ENCODE peak calls at places on chromosomes 7 and 10, in six cellular contexts. Q is mesendoderm, R is IMR-90, Y is H1, W is neuronal stem cell, C is mesenchymal stem cell. I is an unnamed sample.

GRCh38 chr10:5685764-5686240 is 1.2 kb downstream of the TASOR2 start:
- DNase-seq in R (peak), C (peak), Y (no peak), Q (no peak), W (no peak), I (no peak)

GRCh38 chr7:17392846-17393245 is 94.4 kb downstream of the AHR start:
- DNase-seq in W (no peak), Y (no peak), C (no peak), Q (no peak), R (peak), I (no peak)

GRCh38 chr10:93471110-93471651 is 11.0 kb downstream of the MYOF start:
- DNase-seq in W (no peak), R (peak), Y (no peak), Q (peak), C (peak), I (peak)

GRCh38 chr10:35416628-35417625 is 80.6 kb downstream of the CCNY start:
- DNase-seq in C (no peak), R (peak), W (no peak), Q (peak), Y (no peak), I (no peak)

GRCh38 chr10:4650109-4650508 is 175.9 kb upstream of the AKR1E2 start:
- DNase-seq in R (peak), W (no peak), Y (no peak), Q (no peak), C (peak), I (no peak)

GRCh38 chr7:139523988-139524815 is 717 bp downstream of the CLEC2L start:
- DNase-seq in R (no peak), W (no peak), Y (no peak), Q (no peak), C (no peak), I (no peak)

GRCh38 chr7:43112088-43112940 is at the start of gene HECW1:
- DNase-seq in Y (no peak), C (no peak), R (no peak), W (no peak), Q (peak), I (no peak)

GRCh38 chr10:101612086-101612485 is 24.0 kb downstream of the DPCD start:
- DNase-seq in R (no peak), Q (no peak), W (no peak), Y (no peak), C (no peak), I (no peak)

GRCh38 chr7:151104411-151105235 is 18.3 kb downstream of the AGAP3 start:
- DNase-seq in W (no peak), Q (peak), R (peak), C (no peak), Y (no peak), I (no peak)

GRCh38 chr7:130489140-130489967 is 2.5 kb upstream of the MEST start:
- DNase-seq in C (peak), Y (no peak), R (peak), W (no peak), Q (no peak), I (peak)

GRCh38 chr10:83820033-83820432 is 319.3 kb upstream of the GHITM start:
- DNase-seq in W (no peak), Y (no peak), R (no peak), Q (no peak), C (no peak), I (no peak)

GRCh38 chr7:116455009-116455408 is 44.5 kb upstream of the CAV2 start:
- DNase-seq in R (peak), W (no peak), C (no peak), Q (no peak), Y (no peak), I (no peak)

DNA sequence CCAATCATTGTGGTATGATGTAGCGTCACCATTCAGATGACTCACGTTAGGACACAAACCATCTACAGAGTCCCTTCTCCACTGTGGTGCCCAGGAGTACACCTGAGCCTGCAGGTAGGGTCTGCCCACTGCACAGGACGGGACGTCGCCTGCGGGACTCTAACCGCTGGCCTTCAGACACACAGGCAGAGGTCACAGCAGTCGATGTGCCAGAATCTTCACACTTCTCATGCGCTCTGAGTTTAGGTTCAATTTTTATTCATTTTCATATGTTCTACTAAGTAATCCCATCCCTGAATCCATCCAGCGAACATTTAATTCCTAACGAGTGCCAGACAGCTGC is 73.4 kb downstream of the CXCL12 start:
- DNase-seq in W (no peak), R (no peak), Q (no peak), C (no peak), Y (no peak), I (no peak)
- H2AK5ac ChIP-seq in W (no peak), R (peak), Q (no peak), C (no peak), Y (no peak), I (no peak)

GRCh38 chr10:733086-733485 is 43.6 kb upstream of the DIP2C start:
- DNase-seq in W (no peak), R (no peak), Y (no peak), C (no peak), Q (no peak), I (no peak)
- H3K4me3 ChIP-seq in W (no peak), R (no peak), Y (no peak), C (no peak), Q (no peak), I (no peak)

DNA sequence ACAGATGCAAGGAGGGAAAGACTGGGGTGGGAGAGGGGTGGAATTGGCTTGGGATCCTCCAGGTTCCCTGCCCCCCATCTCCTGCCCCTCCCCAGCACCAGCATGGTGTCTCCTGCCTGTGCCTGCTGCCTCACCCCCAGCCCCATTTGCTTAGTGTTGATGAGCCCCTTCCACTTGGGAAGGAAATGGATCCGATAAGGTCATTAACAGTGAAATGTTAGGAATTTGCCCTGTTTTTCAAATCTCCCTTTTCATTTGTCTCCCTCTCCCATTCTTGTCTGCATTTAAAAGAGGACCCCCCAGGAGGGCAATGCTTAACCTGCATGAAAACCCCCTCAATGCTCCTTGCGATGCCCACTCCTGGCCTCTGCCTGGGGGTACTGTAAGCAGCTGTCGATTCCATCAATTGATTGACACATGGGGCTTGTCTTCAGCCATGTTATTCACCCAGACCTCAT is 51.5 kb downstream of the HK1 start:
- DNase-seq in Q (peak), C (no peak), Y (peak), R (no peak), W (no peak), I (no peak)
- H2AK5ac ChIP-seq in Q (no peak), C (no peak), Y (peak), R (no peak), W (no peak), I (peak)

GRCh38 chr7:29291723-29292591 is 97.4 kb downstream of the CHN2 start:
- DNase-seq in W (no peak), Y (no peak), Q (no peak), R (no peak), C (no peak), I (no peak)
- H3K4me3 ChIP-seq in W (no peak), Y (no peak), Q (no peak), R (no peak), C (no peak), I (no peak)

GRCh38 chr7:138246391-138246790 is 170.1 kb downstream of the AKR1D1 start:
- DNase-seq in C (no peak), Q (peak), R (no peak), W (no peak), Y (no peak), I (peak)
- H2AK5ac ChIP-seq in C (no peak), Q (no peak), R (no peak), W (no peak), Y (no peak), I (no peak)

GRCh38 chr7:106657085-106657991 is 3.6 kb downstream of the CCDC71L start:
- DNase-seq in R (peak), C (peak), Y (no peak), Q (no peak), W (no peak), I (no peak)
- H3K4me3 ChIP-seq in R (no peak), C (peak), Y (no peak), Q (no peak), W (no peak), I (no peak)

GRCh38 chr10:103184615-103185014 is 8.5 kb downstream of the NT5C2 start:
- DNase-seq in Q (no peak), Y (no peak), R (no peak), C (no peak), W (no peak), I (no peak)
- H2AK5ac ChIP-seq in Q (no peak), Y (no peak), R (no peak), C (no peak), W (no peak), I (no peak)

DNA sequence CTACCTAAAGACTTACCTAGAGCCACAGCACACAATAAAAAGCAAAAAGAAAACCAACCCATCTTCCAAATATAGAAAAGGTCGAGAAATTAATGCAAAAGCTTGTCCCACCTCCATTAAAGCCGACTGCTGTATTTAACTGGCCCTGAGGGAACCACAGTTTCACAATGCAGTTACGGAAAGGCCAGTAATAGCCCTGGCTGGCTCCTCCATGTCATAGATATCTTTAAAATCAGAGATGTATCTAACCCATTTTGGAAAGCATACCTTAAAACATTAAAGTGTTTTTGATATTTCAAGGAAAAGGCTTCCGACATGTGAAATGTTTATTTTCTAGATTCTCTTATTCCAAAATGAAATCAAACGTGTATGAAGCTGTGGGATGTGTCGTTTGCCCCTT is 23.0 kb downstream of the HDAC9 start:
- DNase-seq in R (no peak), W (no peak), Y (no peak), C (no peak), Q (no peak), I (no peak)
- H3K4me3 ChIP-seq in R (no peak), W (no peak), Y (no peak), C (no peak), Q (no peak), I (no peak)

GRCh38 chr7:89104748-89105685 is 309.5 kb upstream of the TEX47 start:
- DNase-seq in Q (no peak), Y (no peak), C (no peak), W (no peak), R (no peak), I (peak)
- H2AK5ac ChIP-seq in Q (no peak), Y (no peak), C (no peak), W (no peak), R (no peak), I (no peak)

I was measured in trophoblast cell.